ENCODE peak calls at places on chromosomes 4 and X, in five cellular contexts. F is psoas muscle; C is A673; K is HL-60; P is CD8-positive, alpha-beta memory T cell. H is an unnamed sample. For H3K27me3, the result is how much of the 10 kb centered on the place peaks cover.

GRCh38 chr4:169899295-169899694 is 126.9 kb downstream of the MFAP3L start:
- DNase-seq in K (no peak), P (no peak), C (peak), F (no peak), H (peak)

GRCh38 chr4:37780444-37781133 is 45.9 kb upstream of the PGM2 start:
- DNase-seq in P (peak), C (no peak), K (no peak), F (no peak), H (peak)

GRCh38 chr4:83658806-83659205 is 122.9 kb downstream of the GPAT3 start:
- DNase-seq in C (no peak), P (no peak), K (no peak), F (no peak), H (no peak)

GRCh38 chr4:176920694-176921093 is 128.0 kb upstream of the VEGFC start:
- DNase-seq in F (no peak), P (no peak), K (no peak), C (no peak), H (peak)

GRCh38 chr4:169307581-169307980 is 36.8 kb upstream of the SH3RF1 start:
- DNase-seq in P (no peak), F (no peak), K (no peak), C (no peak), H (peak)

GRCh38 chr4:122744229-122744628 is 11.7 kb downstream of the BBS12 start:
- DNase-seq in K (peak), F (no peak), P (no peak), C (no peak), H (no peak)

GRCh38 chr4:115090483-115091075 is 22.8 kb downstream of the NDST4 start:
- DNase-seq in K (no peak), P (no peak), C (peak), F (no peak), H (peak)

GRCh38 chr4:146481246-146481645 is 40.5 kb downstream of the SLC10A7 start:
- DNase-seq in F (no peak), P (no peak), K (no peak), C (no peak), H (no peak)

GRCh38 chr4:87975466-87975865 is at the start of gene SPP1:
- DNase-seq in K (peak), P (no peak), F (no peak), C (no peak), H (no peak)

GRCh38 chr4:166075599-166075998 is 202.6 kb downstream of the TLL1 start:
- DNase-seq in K (no peak), P (no peak), C (no peak), F (no peak), H (no peak)

GRCh38 chr4:128688025-128688721 is 121.3 kb upstream of the JADE1 start:
- DNase-seq in F (no peak), C (no peak), K (no peak), P (no peak), H (no peak)

GRCh38 chrX:127884921-127885320 is 167.3 kb downstream of the ACTRT1 start:
- DNase-seq in C (no peak), P (no peak), F (no peak), K (no peak), H (no peak)

DNA sequence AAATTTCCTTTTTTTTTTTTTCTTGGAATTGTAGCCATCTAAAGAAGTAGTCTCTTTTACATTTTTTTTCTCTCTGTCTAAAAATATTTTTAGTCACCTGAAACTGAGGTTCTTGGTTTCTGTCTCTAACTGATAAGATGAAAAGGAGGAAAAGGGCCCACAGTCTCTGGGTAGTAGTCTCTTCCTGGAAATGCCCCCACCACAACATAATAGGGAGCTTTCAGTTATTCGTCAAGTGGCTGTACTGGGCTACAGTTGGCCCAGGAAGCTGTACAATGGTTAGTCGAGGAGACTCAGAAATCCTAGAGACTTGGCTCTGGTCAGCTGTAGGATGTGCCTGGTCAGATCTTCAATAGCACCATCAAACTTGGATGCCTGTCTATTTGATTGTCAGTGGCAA is 163.4 kb downstream of the ACTRT1 start:
- DNase-seq in P (no peak), F (no peak), C (no peak), K (no peak), H (no peak)
- H3K27me3 ChIP-seq in P (under half), F (under half), C (under half), K (under half), H (under half)

GRCh38 chr4:1069394-1069793 is 44.0 kb downstream of the RNF212 start:
- DNase-seq in F (no peak), C (no peak), K (no peak), P (no peak), H (no peak)
- H3K27me3 ChIP-seq in F (under half), C (under half), K (under half), P (under half), H (under half)

DNA sequence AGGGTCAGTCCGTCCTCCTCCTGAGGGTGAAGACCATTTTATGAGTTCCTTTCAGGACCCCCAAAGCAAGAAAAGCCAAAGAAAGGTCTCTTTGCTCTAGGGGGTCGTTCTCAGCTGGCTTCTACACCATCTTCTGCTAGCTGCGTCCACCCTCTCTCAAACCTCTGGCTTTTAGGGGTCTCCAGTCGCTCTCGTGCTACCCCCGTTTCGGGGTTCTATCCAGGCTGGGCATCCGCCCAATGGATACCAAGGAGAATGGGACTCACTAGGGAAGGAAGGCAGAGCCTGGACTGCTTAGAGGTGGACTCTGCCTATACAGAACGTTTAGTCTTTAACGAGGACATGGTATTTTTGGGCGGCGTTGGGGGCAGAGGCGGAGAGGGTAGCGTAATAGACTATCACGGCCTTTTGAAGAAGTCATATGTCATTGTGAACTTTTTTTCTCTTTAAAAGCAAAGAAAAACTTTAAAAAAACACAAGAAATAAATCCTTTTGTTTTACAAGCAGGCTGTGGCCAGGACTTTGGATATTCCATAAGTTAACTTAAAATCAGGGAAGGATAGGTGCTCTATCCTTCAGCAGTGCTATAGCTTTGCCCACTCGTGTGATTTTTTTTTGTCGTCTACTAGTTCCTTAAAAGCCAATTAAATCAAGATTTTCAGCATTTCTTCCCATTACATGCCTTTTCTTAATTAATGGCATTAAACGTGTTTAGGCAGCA is 7.1 kb upstream of the PITX2 start:
- DNase-seq in K (no peak), F (no peak), P (no peak), C (no peak), H (no peak)
- H3K27me3 ChIP-seq in K (half or more), F (under half), P (half or more), C (under half), H (half or more)

DNA sequence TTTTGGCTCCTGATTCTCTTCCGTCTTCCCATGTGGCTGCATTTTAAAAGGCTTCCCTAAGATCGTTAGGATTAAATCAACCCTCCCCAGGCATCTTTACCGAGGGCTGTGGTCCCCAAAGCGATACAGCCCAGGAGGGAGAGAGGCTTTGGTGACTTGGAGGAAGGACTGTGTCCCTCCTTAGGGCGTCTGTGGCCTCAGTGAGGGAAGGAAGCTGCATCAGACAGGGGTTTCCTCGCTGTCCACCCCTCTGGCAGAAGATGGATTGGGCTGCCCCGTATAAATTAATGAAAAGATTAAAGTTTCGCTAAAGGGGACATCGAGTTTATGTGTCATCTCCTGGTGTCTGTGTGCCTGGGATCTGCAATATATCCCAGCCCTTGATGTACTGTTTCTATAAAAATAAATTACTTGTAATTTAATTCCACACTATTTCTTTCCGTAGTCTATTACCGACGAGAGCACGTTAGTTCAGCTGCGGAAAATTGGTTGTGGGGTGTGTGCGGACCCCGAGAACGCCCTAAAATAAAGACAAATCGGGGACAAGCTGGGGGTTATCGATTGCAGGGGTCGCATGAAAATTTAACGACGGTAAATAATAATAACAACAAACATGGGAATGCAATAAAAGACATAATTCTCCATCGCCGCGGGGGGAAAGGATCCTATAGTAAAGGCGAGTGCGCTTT is 6.5 kb downstream of the SHOX start:
- DNase-seq in P (no peak), F (no peak), K (no peak), C (no peak), H (no peak)
- H3K27me3 ChIP-seq in P (under half), F (under half), K (half or more), C (half or more), H (under half)

GRCh38 chrX:12488781-12489180 is 302.4 kb upstream of the PRPS2 start:
- DNase-seq in K (no peak), C (no peak), P (no peak), F (no peak), H (no peak)
- H3K27me3 ChIP-seq in K (under half), C (under half), P (under half), F (under half), H (under half)

GRCh38 chrX:41097326-41097725 is 12.1 kb downstream of the USP9X start:
- DNase-seq in F (no peak), C (no peak), P (no peak), K (no peak), H (no peak)

GRCh38 chrX:41095962-41096955 is 11.0 kb downstream of the USP9X start:
- DNase-seq in K (no peak), C (no peak), F (no peak), P (no peak), H (no peak)

GRCh38 chrX:41090568-41091238 is 5.5 kb downstream of the USP9X start:
- DNase-seq in C (no peak), F (no peak), P (no peak), K (no peak), H (peak)

GRCh38 chrX:41095174-41095573 is 9.9 kb downstream of the USP9X start:
- DNase-seq in C (no peak), F (no peak), P (no peak), K (no peak), H (no peak)

GRCh38 chrX:41092776-41093175 is 7.5 kb downstream of the USP9X start:
- DNase-seq in P (no peak), F (no peak), K (no peak), C (no peak), H (no peak)
- H3K27me3 ChIP-seq in P (under half), F (under half), K (under half), C (under half), H (under half)

GRCh38 chr4:16448240-16448639 is 222.0 kb upstream of the TAPT1 start:
- DNase-seq in P (no peak), C (no peak), K (no peak), F (no peak), H (no peak)
- H3K27me3 ChIP-seq in P (under half), C (under half), K (under half), F (under half), H (under half)

DNA sequence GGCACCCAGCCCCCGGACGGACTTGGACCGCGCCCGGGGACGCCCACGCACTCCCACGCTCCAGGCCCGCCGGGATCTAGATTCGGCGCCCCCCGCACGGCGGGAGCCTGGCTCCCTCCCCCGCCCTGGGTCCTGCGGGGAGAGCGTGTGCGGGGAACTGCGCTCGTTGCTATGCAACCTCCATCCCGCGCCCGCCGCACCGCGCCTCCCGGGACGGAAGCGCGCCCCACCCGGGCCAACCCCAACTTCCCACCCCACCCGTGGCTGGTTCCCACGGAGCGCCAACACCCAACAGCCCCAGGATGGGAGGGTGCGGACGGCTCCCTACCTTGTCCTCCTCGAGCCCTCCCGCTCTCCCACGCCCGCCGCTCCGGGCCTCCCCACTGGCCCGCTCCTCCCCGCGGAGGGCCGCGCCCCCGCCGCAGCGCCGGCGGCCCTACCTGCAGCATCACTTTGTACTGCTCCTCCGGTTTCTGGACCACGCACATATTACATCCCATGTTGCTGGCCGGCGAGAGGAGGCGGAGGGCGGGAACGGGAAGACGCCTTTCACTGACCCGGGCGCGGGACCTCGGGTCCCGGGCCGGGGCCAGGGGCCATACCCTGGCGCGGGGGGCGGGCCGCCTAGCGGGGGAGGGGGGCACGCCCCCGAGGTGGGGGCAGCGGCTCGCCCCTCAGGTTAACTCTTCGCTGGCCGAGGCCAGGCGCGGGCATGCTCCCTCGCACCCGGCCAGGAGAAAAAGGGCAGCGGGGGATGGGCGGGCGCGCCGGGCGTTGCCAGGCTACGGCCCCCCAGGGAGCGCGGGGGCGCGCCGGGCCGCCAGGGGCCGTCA is at the start of gene PDZD4:
- DNase-seq in C (no peak), K (no peak), P (peak), F (no peak), H (no peak)
- H3K27me3 ChIP-seq in C (under half), K (under half), P (under half), F (under half), H (under half)

H was measured in bronchial epithelial cell.